ENCODE peak calls at places on chromosomes 6 and 20, in ten cellular contexts. W is psoas muscle; V is fibroblast of lung; U is tibial nerve; L is IMR-90; I is naive thymus-derived CD4-positive, alpha-beta T cell; P is GM23248; N is transverse colon; X is body of pancreas; E is neuronal stem cell. R is an unnamed sample. For H3K36me3 and H3K4me1, the result is how much of the 10 kb centered on the place peaks cover.

GRCh38 chr20:59743767-59744485 is 139.6 kb downstream of the PHACTR3 start:
- DNase-seq in L (no peak), N (no peak), U (no peak), P (peak), E (no peak), X (no peak), W (no peak), V (no peak), I (no peak), R (no peak)

GRCh38 chr6:33967966-33968724 is 164.3 kb upstream of the MLN start:
- DNase-seq in P (peak), X (peak), N (peak), W (no peak), V (no peak), E (no peak), I (no peak), L (no peak), U (no peak), R (no peak)

GRCh38 chr6:66376021-66376420 is 669.0 kb upstream of the EYS start:
- DNase-seq in L (no peak), U (no peak), X (no peak), W (no peak), N (no peak), E (no peak), V (peak), P (peak), I (no peak), R (no peak)

GRCh38 chr20:16613954-16614353 is 40.7 kb upstream of the KIF16B start:
- DNase-seq in W (no peak), E (no peak), V (no peak), L (no peak), X (no peak), U (no peak), P (no peak), I (no peak), N (no peak), R (no peak)

GRCh38 chr6:89567635-89568390 is 70.7 kb downstream of the LYRM2 start:
- DNase-seq in V (no peak), X (no peak), E (no peak), I (no peak), N (no peak), W (no peak), U (no peak), P (no peak), L (no peak), R (no peak)

GRCh38 chr6:89582669-89583325 is 55.8 kb downstream of the LYRM2 start:
- DNase-seq in L (no peak), U (no peak), E (no peak), V (peak), N (no peak), P (no peak), W (no peak), I (no peak), X (no peak), R (no peak)

GRCh38 chr6:150599199-150600002 is at the start of gene PLEKHG1:
- DNase-seq in U (peak), L (no peak), I (peak), V (peak), P (peak), W (peak), E (peak), X (peak), N (peak), R (peak)

GRCh38 chr20:51529758-51530157 is 12.8 kb downstream of the NFATC2 start:
- DNase-seq in W (no peak), N (peak), V (no peak), L (peak), U (no peak), I (no peak), E (no peak), P (no peak), X (no peak), R (no peak)

DNA sequence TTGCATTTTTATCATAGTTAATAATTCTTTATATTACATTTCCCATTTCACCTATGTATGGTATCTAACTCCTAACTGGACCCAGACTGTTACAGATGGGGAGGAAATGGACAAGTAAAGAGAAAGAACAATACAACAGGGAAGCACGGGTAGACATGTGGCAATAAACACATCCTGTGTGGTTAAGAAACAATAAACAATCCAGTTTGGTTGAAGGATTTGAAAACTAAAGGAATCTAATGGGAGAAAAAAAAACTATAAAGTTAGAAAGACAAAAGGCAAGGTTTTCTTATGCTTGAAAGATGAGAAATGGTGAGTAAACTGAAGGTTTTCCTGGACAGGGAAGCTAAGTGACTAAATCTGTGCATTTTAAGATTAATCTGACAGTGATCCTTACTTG is 34.9 kb upstream of the ALDH8A1 start:
- DNase-seq in N (no peak), P (peak), U (no peak), X (no peak), L (peak), V (peak), I (no peak), E (no peak), W (no peak), R (no peak)
- H3K36me3 ChIP-seq in N (under half), P (under half), U (under half), X (under half), L (under half), V (under half), I (under half), E (under half), W (under half), R (under half)

GRCh38 chr6:37284781-37285180 is 26.8 kb upstream of the TMEM217 start:
- DNase-seq in X (no peak), I (no peak), U (no peak), V (no peak), L (no peak), P (no peak), W (no peak), N (no peak), E (no peak), R (no peak)

GRCh38 chr6:37280162-37280895 is 22.4 kb upstream of the TMEM217 start:
- DNase-seq in E (no peak), U (no peak), I (no peak), W (no peak), P (peak), X (no peak), V (no peak), L (no peak), N (no peak), R (no peak)

GRCh38 chr6:37283268-37283667 is 25.3 kb upstream of the TMEM217 start:
- DNase-seq in N (no peak), I (no peak), X (no peak), E (no peak), L (peak), P (peak), V (peak), U (no peak), W (no peak), R (no peak)

GRCh38 chr6:37285861-37286311 is 27.9 kb upstream of the TMEM217 start:
- DNase-seq in U (no peak), W (no peak), L (no peak), P (no peak), E (no peak), V (no peak), X (no peak), I (no peak), N (no peak), R (no peak)

DNA sequence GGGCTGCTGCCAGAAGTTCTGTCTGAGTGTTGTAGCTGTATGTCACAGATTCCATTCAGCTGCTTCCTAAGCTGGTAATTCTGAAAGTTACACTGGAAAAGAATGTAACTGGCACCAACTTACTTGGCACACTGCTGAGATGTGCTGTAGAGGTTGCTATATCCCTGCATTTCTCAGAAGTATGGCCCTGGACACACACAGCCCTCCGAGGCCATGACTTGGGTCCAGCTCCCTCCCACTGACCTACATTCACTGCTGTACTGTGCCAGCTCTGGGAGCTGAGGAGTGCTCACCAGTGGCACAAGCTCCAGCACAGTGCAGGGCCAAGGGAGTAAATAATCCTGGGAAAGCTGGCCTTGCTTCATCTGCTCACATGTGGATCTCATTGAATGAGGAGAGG is 25.8 kb upstream of the TMEM217 start:
- DNase-seq in L (no peak), U (no peak), E (no peak), X (peak), V (peak), P (peak), I (no peak), N (peak), W (peak), R (no peak)
- H3K4me1 ChIP-seq in L (under half), U (under half), E (under half), X (under half), V (under half), P (under half), I (under half), N (under half), W (half or more), R (under half)

DNA sequence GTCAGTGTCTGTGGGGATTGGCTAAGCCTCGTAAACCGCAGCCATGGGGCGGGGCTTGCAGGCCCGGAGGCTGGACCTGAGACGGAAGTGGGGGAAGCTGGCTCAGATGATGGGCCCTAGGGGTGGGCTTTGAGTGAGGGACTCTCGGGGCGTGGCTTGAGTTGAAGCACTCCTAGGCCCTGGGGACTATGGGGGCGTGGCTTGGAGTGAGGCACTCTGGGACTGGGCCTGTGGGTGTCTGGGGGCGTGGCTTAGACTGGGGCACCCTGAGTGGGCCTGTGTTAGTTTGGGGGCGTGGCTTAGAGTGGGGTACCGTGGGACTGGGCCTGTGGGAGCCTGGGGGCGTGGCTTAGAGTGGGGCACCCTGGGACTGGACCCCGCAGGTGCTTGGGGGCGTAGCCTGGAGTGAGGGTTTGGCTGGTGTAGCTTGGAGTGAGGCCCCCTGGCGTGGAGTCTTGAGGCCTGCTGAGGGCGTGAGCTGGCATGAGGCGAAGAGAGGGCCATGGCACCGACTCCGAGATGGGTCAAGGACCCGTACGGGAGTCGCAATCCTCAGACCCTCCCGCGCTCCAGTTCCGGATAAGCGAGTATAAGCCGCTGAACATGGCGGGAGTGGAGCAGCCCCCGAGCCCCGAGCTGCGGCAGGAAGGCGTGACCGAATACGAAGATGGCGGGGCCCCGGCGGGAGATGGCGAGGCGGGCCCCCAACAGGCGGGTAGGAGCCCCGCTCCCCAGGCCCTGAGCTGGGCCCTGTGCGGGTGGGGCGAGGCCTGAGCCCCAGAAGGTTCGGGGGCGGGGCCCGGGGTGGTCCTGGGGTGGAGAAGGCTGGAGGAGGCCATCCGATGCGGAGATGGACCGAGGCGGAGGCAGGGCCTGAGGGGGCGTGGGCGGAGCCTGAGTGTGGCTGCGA is 6.8 kb downstream of the L3MBTL1 start:
- DNase-seq in U (peak), E (peak), X (peak), P (peak), N (peak), I (peak), W (peak), L (peak), V (peak), R (peak)
- H3K36me3 ChIP-seq in U (under half), E (under half), X (under half), P (under half), N (under half), I (under half), W (under half), L (under half), V (under half), R (under half)

GRCh38 chr20:63733117-63733516 is 3.3 kb upstream of the LIME1 start:
- DNase-seq in U (no peak), W (no peak), E (no peak), X (no peak), N (no peak), L (no peak), I (no peak), P (no peak), V (no peak), R (no peak)
- H3K4me1 ChIP-seq in U (under half), W (under half), E (under half), X (under half), N (under half), L (under half), I (half or more), P (under half), V (under half), R (under half)

DNA sequence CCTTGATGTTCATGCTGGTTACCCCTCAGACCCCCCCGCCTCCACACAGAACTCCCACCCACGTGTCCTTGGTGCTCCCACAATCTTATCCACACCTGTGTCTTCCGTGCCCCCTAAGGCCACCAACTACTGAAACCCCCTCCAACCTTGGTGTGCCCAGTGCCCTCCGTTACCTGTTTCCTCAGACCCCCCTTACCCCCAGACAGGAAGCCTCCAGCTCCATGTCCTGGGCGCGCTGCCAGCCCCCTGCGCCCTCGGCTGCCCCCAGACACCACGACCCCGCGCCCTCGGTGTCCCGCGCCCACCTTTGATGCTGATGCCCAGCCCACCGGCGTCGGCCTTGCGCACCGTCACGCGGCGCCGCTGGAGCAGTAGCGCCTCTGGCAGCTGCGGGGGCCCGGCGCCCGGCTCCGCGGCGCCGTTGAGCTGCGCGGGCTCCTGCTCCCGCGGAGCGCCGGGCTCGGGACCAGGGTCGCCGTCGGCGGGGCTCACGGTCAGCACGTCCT is 504 bp downstream of the SNTA1 start:
- DNase-seq in V (no peak), E (no peak), L (no peak), X (peak), N (peak), I (no peak), P (peak), W (peak), U (no peak), R (peak)
- H3K36me3 ChIP-seq in V (under half), E (under half), L (under half), X (under half), N (under half), I (under half), P (under half), W (under half), U (under half), R (under half)

DNA sequence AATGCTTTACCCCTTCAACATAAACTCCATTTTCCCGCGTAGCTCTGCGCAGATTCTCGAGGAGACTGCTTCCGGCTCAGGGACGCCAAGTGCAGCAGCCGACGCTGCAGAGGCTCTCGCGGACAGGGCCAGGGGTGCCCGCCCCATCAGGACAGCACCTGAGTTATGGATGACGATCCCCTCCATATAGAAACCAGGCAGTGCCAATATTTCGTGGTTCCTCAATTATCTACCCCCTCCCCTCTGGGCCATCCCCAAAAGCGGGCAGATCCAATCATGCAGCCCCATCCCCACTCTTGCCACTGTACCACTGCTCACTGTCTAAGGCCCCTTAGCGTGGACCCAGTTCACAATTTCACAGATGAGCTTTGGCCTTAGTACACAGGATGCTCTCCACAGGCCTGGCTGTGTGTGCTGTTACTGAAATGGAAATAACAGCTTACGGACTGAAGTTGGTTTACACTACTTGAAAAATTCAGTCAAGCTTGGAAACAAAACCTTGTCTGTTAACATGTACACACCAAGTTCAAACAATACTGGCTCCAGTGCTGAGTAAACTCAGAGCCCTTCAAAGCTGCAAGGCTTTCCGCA is 74.5 kb downstream of the DACT2 start:
- DNase-seq in U (no peak), L (no peak), P (no peak), X (no peak), I (no peak), V (no peak), N (no peak), W (no peak), E (no peak), R (no peak)
- H3K4me1 ChIP-seq in U (under half), L (under half), P (under half), X (under half), I (under half), V (under half), N (under half), W (under half), E (under half), R (under half)

DNA sequence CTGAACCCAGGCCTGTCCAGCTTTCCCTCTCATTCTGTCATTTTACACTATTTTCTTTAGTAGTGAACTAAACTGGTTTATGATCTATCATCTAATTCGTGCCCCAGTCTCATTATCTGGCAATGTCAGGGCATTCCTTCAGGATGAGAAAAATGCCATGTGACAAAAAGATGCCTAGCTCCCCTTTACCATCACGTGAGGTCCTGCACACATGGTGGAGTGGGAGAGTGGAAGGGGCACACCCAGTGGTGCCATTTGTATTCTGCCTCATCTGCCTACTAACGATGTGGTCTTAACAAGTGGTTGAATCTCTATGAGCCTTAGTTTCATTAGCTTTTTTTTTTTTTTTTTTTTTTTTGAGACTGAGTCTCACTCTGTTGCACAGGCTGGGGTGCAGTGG is 41.2 kb downstream of the CDC5L start:
- DNase-seq in I (no peak), N (no peak), P (peak), U (no peak), E (no peak), V (peak), L (peak), X (no peak), W (no peak), R (no peak)
- H3K36me3 ChIP-seq in I (under half), N (under half), P (under half), U (under half), E (under half), V (under half), L (under half), X (under half), W (under half), R (under half)

DNA sequence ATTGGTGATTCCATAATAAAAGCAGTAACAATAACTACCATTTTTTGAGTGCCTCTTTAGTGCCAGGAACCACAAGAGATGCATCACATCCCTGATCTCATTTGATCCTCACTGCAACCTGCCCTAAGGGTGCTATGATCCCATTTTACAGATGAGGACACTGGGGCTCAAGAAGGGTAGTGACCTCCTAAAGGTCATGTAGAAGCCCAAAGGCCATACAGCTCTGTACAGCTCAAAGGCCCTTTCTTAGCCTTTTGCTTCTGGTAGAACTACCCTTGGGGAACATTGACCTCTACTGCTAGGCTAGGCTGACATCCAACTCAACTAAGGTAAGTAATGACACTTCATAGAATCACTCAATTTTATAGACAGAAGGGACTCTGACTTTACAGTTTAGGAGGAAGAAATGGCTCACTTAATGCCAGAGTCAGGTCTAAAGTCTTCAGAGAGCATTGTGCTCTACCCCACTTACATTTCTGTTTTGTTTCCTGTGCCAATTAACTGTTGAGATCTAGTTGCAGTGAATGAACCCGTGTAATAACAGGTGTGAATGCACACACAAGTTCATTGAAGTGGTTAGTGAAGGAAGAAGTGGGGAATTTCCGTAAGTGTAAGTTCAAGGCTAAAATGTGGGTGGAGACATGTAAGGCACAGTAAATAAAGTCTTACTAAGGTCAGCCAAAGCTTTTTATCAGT is 10.7 kb downstream of the SLC9A8 start:
- DNase-seq in U (no peak), V (no peak), N (no peak), E (no peak), W (no peak), P (no peak), X (no peak), I (peak), L (no peak), R (no peak)
- H3K4me1 ChIP-seq in U (under half), V (under half), N (under half), E (under half), W (half or more), P (under half), X (under half), I (under half), L (under half), R (under half)

R was measured in uterus.